ENCODE peak calls at places on chromosomes 1 and 21, in seven cellular contexts. One of them, this sample, is unnamed.

GRCh38 chr1:153306303-153307220 is 6.2 kb downstream of the PGLYRP3 start:
- DNase-seq in dorsolateral prefrontal cortex: no peak
- DNase-seq in choroid plexus epithelial cell: no peak
- DNase-seq in heart left ventricle: no peak
- DNase-seq in pancreas: no peak
- DNase-seq in ovary: no peak
- DNase-seq in IMR-90: no peak
- DNase-seq in this sample: no peak

GRCh38 chr1:200771625-200772555 is 33.2 kb downstream of the CAMSAP2 start:
- DNase-seq in dorsolateral prefrontal cortex: no peak
- DNase-seq in choroid plexus epithelial cell: peak; percentile 31
- DNase-seq in heart left ventricle: no peak
- DNase-seq in pancreas: no peak
- DNase-seq in ovary: no peak
- DNase-seq in IMR-90: no peak
- DNase-seq in this sample: no peak

GRCh38 chr1:63903947-63904346 is 130.1 kb downstream of the ROR1 start:
- DNase-seq in dorsolateral prefrontal cortex: no peak
- DNase-seq in choroid plexus epithelial cell: no peak
- DNase-seq in heart left ventricle: no peak
- DNase-seq in pancreas: no peak
- DNase-seq in ovary: no peak
- DNase-seq in IMR-90: no peak
- DNase-seq in this sample: no peak

GRCh38 chr1:78472851-78473496 is 17.8 kb upstream of the PTGFR start:
- DNase-seq in dorsolateral prefrontal cortex: no peak
- DNase-seq in choroid plexus epithelial cell: no peak
- DNase-seq in heart left ventricle: no peak
- DNase-seq in pancreas: no peak
- DNase-seq in ovary: no peak
- DNase-seq in IMR-90: no peak
- DNase-seq in this sample: no peak

GRCh38 chr1:229717774-229718173 is 91.7 kb downstream of the URB2 start:
- DNase-seq in dorsolateral prefrontal cortex: no peak
- DNase-seq in choroid plexus epithelial cell: peak; percentile 16
- DNase-seq in heart left ventricle: no peak
- DNase-seq in pancreas: peak; percentile 39
- DNase-seq in ovary: no peak
- DNase-seq in IMR-90: no peak
- DNase-seq in this sample: no peak

GRCh38 chr1:30763654-30764248 is 6.2 kb upstream of the LAPTM5 start:
- DNase-seq in dorsolateral prefrontal cortex: peak; percentile 47
- DNase-seq in choroid plexus epithelial cell: peak; percentile 24
- DNase-seq in heart left ventricle: no peak
- DNase-seq in pancreas: no peak
- DNase-seq in ovary: no peak
- DNase-seq in IMR-90: peak; percentile 48
- DNase-seq in this sample: no peak

GRCh38 chr1:5831600-5832335 is 160.5 kb downstream of the NPHP4 start:
- DNase-seq in dorsolateral prefrontal cortex: no peak
- DNase-seq in choroid plexus epithelial cell: no peak
- DNase-seq in heart left ventricle: no peak
- DNase-seq in pancreas: peak; percentile 85
- DNase-seq in ovary: no peak
- DNase-seq in IMR-90: no peak
- DNase-seq in this sample: no peak

GRCh38 chr1:12029720-12030339 is 10.5 kb downstream of the MIIP start:
- DNase-seq in dorsolateral prefrontal cortex: no peak
- DNase-seq in choroid plexus epithelial cell: no peak
- DNase-seq in heart left ventricle: no peak
- DNase-seq in pancreas: no peak
- DNase-seq in ovary: no peak
- DNase-seq in IMR-90: no peak
- DNase-seq in this sample: no peak

GRCh38 chr1:206002160-206002559 is 1.0 kb downstream of the RAB7B start:
- DNase-seq in dorsolateral prefrontal cortex: no peak
- DNase-seq in choroid plexus epithelial cell: no peak
- DNase-seq in heart left ventricle: no peak
- DNase-seq in pancreas: no peak
- DNase-seq in ovary: no peak
- DNase-seq in IMR-90: no peak
- DNase-seq in this sample: no peak

GRCh38 chr1:164794310-164794709 is 235.3 kb downstream of the PBX1 start:
- DNase-seq in dorsolateral prefrontal cortex: no peak
- DNase-seq in choroid plexus epithelial cell: peak; percentile 97
- DNase-seq in heart left ventricle: no peak
- DNase-seq in pancreas: no peak
- DNase-seq in ovary: peak; percentile 70
- DNase-seq in IMR-90: peak; percentile 94
- DNase-seq in this sample: no peak

GRCh38 chr1:186167096-186167668 is 207.9 kb downstream of the TPR start:
- DNase-seq in dorsolateral prefrontal cortex: no peak
- DNase-seq in choroid plexus epithelial cell: no peak
- DNase-seq in heart left ventricle: no peak
- DNase-seq in pancreas: no peak
- DNase-seq in ovary: no peak
- DNase-seq in IMR-90: no peak
- DNase-seq in this sample: no peak

GRCh38 chr21:37228003-37228400 is 39.1 kb downstream of the VPS26C start:
- DNase-seq in dorsolateral prefrontal cortex: no peak
- DNase-seq in choroid plexus epithelial cell: no peak
- DNase-seq in heart left ventricle: no peak
- DNase-seq in pancreas: no peak
- DNase-seq in ovary: no peak
- DNase-seq in IMR-90: no peak
- DNase-seq in this sample: no peak

GRCh38 chr1:156833598-156833997 is 16.9 kb upstream of the SH2D2A start:
- DNase-seq in dorsolateral prefrontal cortex: no peak
- DNase-seq in choroid plexus epithelial cell: no peak
- DNase-seq in heart left ventricle: no peak
- DNase-seq in pancreas: no peak
- DNase-seq in ovary: no peak
- DNase-seq in IMR-90: no peak
- DNase-seq in this sample: peak; percentile 66

GRCh38 chr21:44433791-44434567 is 21.3 kb upstream of the LRRC3 start:
- DNase-seq in dorsolateral prefrontal cortex: no peak
- DNase-seq in choroid plexus epithelial cell: no peak
- DNase-seq in heart left ventricle: no peak
- DNase-seq in pancreas: no peak
- DNase-seq in ovary: no peak
- DNase-seq in IMR-90: no peak
- DNase-seq in this sample: no peak

GRCh38 chr1:230047114-230047865 is 19.7 kb upstream of the GALNT2 start:
- DNase-seq in dorsolateral prefrontal cortex: no peak
- DNase-seq in choroid plexus epithelial cell: peak; percentile 24
- DNase-seq in heart left ventricle: no peak
- DNase-seq in pancreas: no peak
- DNase-seq in ovary: no peak
- DNase-seq in IMR-90: no peak
- DNase-seq in this sample: no peak

GRCh38 chr1:201900476-201900875 is 11.8 kb downstream of the SHISA4 start:
- DNase-seq in dorsolateral prefrontal cortex: no peak
- DNase-seq in choroid plexus epithelial cell: no peak
- DNase-seq in heart left ventricle: no peak
- DNase-seq in pancreas: no peak
- DNase-seq in ovary: no peak
- DNase-seq in IMR-90: no peak
- DNase-seq in this sample: no peak

DNA sequence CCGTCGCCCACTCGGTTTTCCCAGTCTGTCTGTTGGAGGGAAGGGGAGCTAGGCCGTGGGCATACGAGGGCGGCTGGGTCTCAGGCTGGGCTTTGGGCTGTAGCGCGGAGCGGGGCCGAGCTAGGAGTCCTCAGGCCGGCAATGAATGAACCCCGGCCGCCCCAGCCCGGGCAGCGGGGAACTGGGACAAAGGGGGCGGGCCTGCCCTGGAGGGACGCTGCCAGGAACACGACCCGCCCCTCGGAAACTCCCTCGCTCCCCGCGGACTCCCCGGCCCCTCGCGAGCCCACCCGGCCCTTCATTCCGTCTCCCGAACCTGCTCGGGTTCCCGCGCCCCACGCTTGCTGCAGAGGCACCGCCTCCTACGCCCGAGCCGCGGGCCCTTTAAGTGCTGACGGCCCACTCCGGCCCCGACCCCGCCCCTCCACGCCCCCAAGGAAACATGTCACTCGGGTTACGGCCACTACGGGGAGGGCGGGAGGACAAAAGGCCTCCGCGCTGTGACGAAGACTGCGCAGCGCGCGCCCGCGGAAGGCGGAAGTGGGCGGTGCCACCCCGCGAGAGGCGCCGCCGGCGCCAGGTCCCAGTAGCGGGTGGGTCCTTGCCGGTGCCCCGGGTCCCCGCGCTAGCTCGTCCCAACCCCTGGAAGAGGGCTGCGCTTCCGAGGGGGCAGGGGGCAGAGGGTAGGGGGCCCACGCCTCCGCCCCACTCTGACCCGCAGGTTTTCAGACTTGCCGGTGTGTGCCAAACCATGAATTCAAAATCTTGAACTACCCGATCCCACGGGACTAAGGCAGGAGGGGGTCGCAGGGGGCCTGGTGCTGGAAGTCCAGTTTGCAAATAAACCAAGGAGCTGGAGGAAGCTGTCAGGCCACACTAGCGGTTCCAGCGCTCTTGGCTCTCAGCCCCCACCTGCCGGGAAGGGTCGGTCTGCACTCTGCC is at the start of gene GALE:
- DNase-seq in dorsolateral prefrontal cortex: peak; percentile 95
- DNase-seq in choroid plexus epithelial cell: peak; percentile 96
- DNase-seq in heart left ventricle: peak; percentile 98
- DNase-seq in pancreas: peak; percentile 97
- DNase-seq in ovary: peak; percentile 97
- DNase-seq in IMR-90: peak; percentile 92
- DNase-seq in this sample: peak; percentile 98
- TF ChIP-seq CTCF in dorsolateral prefrontal cortex: peak; percentile 17
- TF ChIP-seq CTCF in choroid plexus epithelial cell: peak; percentile 17
- TF ChIP-seq CTCF in heart left ventricle: no peak
- TF ChIP-seq CTCF in pancreas: no peak
- TF ChIP-seq CTCF in ovary: no peak
- TF ChIP-seq CTCF in IMR-90: no peak
- TF ChIP-seq CTCF in this sample: no peak

GRCh38 chr1:67607699-67608098 is 77.3 kb upstream of the GADD45A start:
- DNase-seq in dorsolateral prefrontal cortex: no peak
- DNase-seq in choroid plexus epithelial cell: no peak
- DNase-seq in heart left ventricle: no peak
- DNase-seq in pancreas: no peak
- DNase-seq in ovary: no peak
- DNase-seq in IMR-90: no peak
- DNase-seq in this sample: no peak

GRCh38 chr1:67609572-67609939 is 75.4 kb upstream of the GADD45A start:
- DNase-seq in dorsolateral prefrontal cortex: no peak
- DNase-seq in choroid plexus epithelial cell: no peak
- DNase-seq in heart left ventricle: no peak
- DNase-seq in pancreas: no peak
- DNase-seq in ovary: no peak
- DNase-seq in IMR-90: no peak
- DNase-seq in this sample: no peak

GRCh38 chr1:67610450-67610849 is 74.6 kb upstream of the GADD45A start:
- DNase-seq in dorsolateral prefrontal cortex: no peak
- DNase-seq in choroid plexus epithelial cell: no peak
- DNase-seq in heart left ventricle: no peak
- DNase-seq in pancreas: no peak
- DNase-seq in ovary: no peak
- DNase-seq in IMR-90: no peak
- DNase-seq in this sample: no peak

GRCh38 chr1:67609942-67610341 is 75.1 kb upstream of the GADD45A start:
- DNase-seq in dorsolateral prefrontal cortex: no peak
- DNase-seq in choroid plexus epithelial cell: no peak
- DNase-seq in heart left ventricle: no peak
- DNase-seq in pancreas: no peak
- DNase-seq in ovary: no peak
- DNase-seq in IMR-90: no peak
- DNase-seq in this sample: no peak

GRCh38 chr1:67608661-67609571 is 76.1 kb upstream of the GADD45A start:
- DNase-seq in dorsolateral prefrontal cortex: no peak
- DNase-seq in choroid plexus epithelial cell: peak; percentile 16
- DNase-seq in heart left ventricle: no peak
- DNase-seq in pancreas: no peak
- DNase-seq in ovary: no peak
- DNase-seq in IMR-90: peak; percentile 12
- DNase-seq in this sample: no peak
- TF ChIP-seq CTCF in dorsolateral prefrontal cortex: no peak
- TF ChIP-seq CTCF in choroid plexus epithelial cell: no peak
- TF ChIP-seq CTCF in heart left ventricle: no peak
- TF ChIP-seq CTCF in pancreas: no peak
- TF ChIP-seq CTCF in ovary: no peak
- TF ChIP-seq CTCF in IMR-90: no peak
- TF ChIP-seq CTCF in this sample: no peak

GRCh38 chr1:52926864-52927218 is 235 bp upstream of the SCP2 start:
- DNase-seq in dorsolateral prefrontal cortex: no peak
- DNase-seq in choroid plexus epithelial cell: no peak
- DNase-seq in heart left ventricle: no peak
- DNase-seq in pancreas: no peak
- DNase-seq in ovary: no peak
- DNase-seq in IMR-90: no peak
- DNase-seq in this sample: no peak
- TF ChIP-seq CTCF in dorsolateral prefrontal cortex: no peak
- TF ChIP-seq CTCF in choroid plexus epithelial cell: no peak
- TF ChIP-seq CTCF in heart left ventricle: no peak
- TF ChIP-seq CTCF in pancreas: no peak
- TF ChIP-seq CTCF in ovary: no peak
- TF ChIP-seq CTCF in IMR-90: no peak
- TF ChIP-seq CTCF in this sample: no peak

GRCh38 chr1:37094302-37094701 is 60.0 kb upstream of the GRIK3 start:
- DNase-seq in dorsolateral prefrontal cortex: no peak
- DNase-seq in choroid plexus epithelial cell: no peak
- DNase-seq in heart left ventricle: no peak
- DNase-seq in pancreas: no peak
- DNase-seq in ovary: no peak
- DNase-seq in IMR-90: no peak
- DNase-seq in this sample: no peak

GRCh38 chr1:37092937-37093336 is 58.6 kb upstream of the GRIK3 start:
- DNase-seq in dorsolateral prefrontal cortex: no peak
- DNase-seq in choroid plexus epithelial cell: no peak
- DNase-seq in heart left ventricle: no peak
- DNase-seq in pancreas: no peak
- DNase-seq in ovary: no peak
- DNase-seq in IMR-90: no peak
- DNase-seq in this sample: no peak

GRCh38 chr1:37098196-37098595 is 63.9 kb upstream of the GRIK3 start:
- DNase-seq in dorsolateral prefrontal cortex: no peak
- DNase-seq in choroid plexus epithelial cell: no peak
- DNase-seq in heart left ventricle: no peak
- DNase-seq in pancreas: no peak
- DNase-seq in ovary: no peak
- DNase-seq in IMR-90: no peak
- DNase-seq in this sample: no peak

GRCh38 chr1:37100310-37100709 is 66.0 kb upstream of the GRIK3 start:
- DNase-seq in dorsolateral prefrontal cortex: no peak
- DNase-seq in choroid plexus epithelial cell: no peak
- DNase-seq in heart left ventricle: no peak
- DNase-seq in pancreas: no peak
- DNase-seq in ovary: no peak
- DNase-seq in IMR-90: no peak
- DNase-seq in this sample: no peak

DNA sequence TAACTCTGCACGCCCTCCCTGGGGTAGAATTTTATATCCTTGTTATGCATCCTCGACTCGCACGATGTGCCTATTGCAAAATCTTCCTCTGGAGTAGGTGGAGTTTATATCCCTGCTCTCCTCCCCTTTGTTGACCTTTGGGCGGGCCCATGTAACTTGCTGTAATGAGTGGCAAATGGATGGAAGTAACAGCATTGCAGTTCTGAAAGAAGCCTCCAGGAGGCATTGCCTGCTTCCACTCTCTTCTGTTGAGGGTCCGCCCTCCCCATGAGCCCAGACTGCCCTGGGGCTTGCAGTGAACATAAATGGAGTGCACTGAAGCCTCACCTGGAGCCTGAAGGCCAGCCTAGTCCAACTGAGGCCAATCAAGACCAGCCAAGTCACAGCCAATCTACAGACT is 62.2 kb upstream of the GRIK3 start:
- DNase-seq in dorsolateral prefrontal cortex: no peak
- DNase-seq in choroid plexus epithelial cell: no peak
- DNase-seq in heart left ventricle: no peak
- DNase-seq in pancreas: no peak
- DNase-seq in ovary: no peak
- DNase-seq in IMR-90: no peak
- DNase-seq in this sample: peak; percentile 11
- TF ChIP-seq CTCF in dorsolateral prefrontal cortex: no peak
- TF ChIP-seq CTCF in choroid plexus epithelial cell: no peak
- TF ChIP-seq CTCF in heart left ventricle: no peak
- TF ChIP-seq CTCF in pancreas: no peak
- TF ChIP-seq CTCF in ovary: no peak
- TF ChIP-seq CTCF in IMR-90: no peak
- TF ChIP-seq CTCF in this sample: peak; percentile 32

This sample was measured in activated CD8-positive, alpha-beta T cell treated with anti-CD3 and anti-CD28 coated beads for 36 hours.